ENCODE peak calls at places on chromosomes 4 and X, in seven cellular contexts. J is IMR-90, A is Panc1, Q is lower lobe of right lung, L is GM23338, K is left lung, N is mesendoderm. F is an unnamed sample. For H3K36me3 and H3K27me3, the result is how much of the 10 kb centered on the place peaks cover.

GRCh38 chr4:152417648-152418047 is 118.2 kb downstream of the FBXW7 start:
- DNase-seq in J (no peak), Q (no peak), N (peak), L (peak), K (no peak), A (no peak), F (no peak)

GRCh38 chrX:152913354-152913753 is 15.5 kb downstream of the ZNF185 start:
- DNase-seq in K (no peak), L (no peak), J (no peak), N (no peak), A (no peak), Q (no peak), F (no peak)

GRCh38 chr4:116118216-116118615 is 967.2 kb downstream of the TRAM1L1 start:
- DNase-seq in Q (no peak), K (no peak), J (no peak), N (no peak), L (no peak), A (no peak), F (no peak)

GRCh38 chrX:10163031-10163430 is 6.3 kb downstream of the CLCN4 start:
- DNase-seq in J (no peak), K (no peak), N (no peak), Q (no peak), L (no peak), A (no peak), F (no peak)

GRCh38 chr4:3828546-3828945 is 62.4 kb downstream of the ADRA2C start:
- DNase-seq in A (no peak), L (no peak), N (no peak), J (no peak), Q (peak), K (peak), F (no peak)

GRCh38 chr4:155208258-155209054 is at the start of gene NPY2R:
- DNase-seq in L (peak), N (peak), A (no peak), K (peak), J (no peak), Q (peak), F (peak)

GRCh38 chr4:123259676-123260428 is 136.7 kb upstream of the SPRY1 start:
- DNase-seq in A (no peak), K (no peak), Q (no peak), L (no peak), J (no peak), N (no peak), F (no peak)

GRCh38 chrX:37423864-37424569 is 74.9 kb downstream of the PRRG1 start:
- DNase-seq in J (peak), L (peak), K (no peak), N (peak), A (no peak), Q (no peak), F (no peak)

GRCh38 chr4:108972613-108973283 is 209.9 kb upstream of the ETNPPL start:
- DNase-seq in J (no peak), A (no peak), Q (no peak), K (no peak), N (no peak), L (no peak), F (no peak)

GRCh38 chrX:94524867-94525266 is 850.9 kb downstream of the FAM133A start:
- DNase-seq in L (peak), J (no peak), Q (no peak), N (peak), K (no peak), A (no peak), F (no peak)

GRCh38 chrX:19613645-19614323 is 98.5 kb upstream of the MAP3K15 start:
- DNase-seq in L (no peak), Q (peak), N (no peak), A (no peak), J (no peak), K (peak), F (no peak)

GRCh38 chr4:10866691-10867090 is 182.1 kb upstream of the CLNK start:
- DNase-seq in L (no peak), Q (no peak), J (no peak), A (no peak), N (no peak), K (no peak), F (no peak)

GRCh38 chr4:183960021-183960420 is 54.9 kb downstream of the STOX2 start:
- DNase-seq in K (no peak), A (no peak), Q (no peak), J (peak), L (peak), N (peak), F (peak)

GRCh38 chr4:87031946-87032345 is 97.1 kb downstream of the AFF1 start:
- DNase-seq in A (no peak), L (no peak), K (no peak), Q (no peak), J (no peak), N (no peak), F (no peak)

GRCh38 chr4:87034527-87034926 is 99.7 kb downstream of the AFF1 start:
- DNase-seq in K (no peak), Q (no peak), N (no peak), L (no peak), A (no peak), J (no peak), F (no peak)

GRCh38 chr4:87030606-87031441 is 96.0 kb downstream of the AFF1 start:
- DNase-seq in Q (no peak), A (no peak), N (peak), L (peak), J (peak), K (no peak), F (no peak)

GRCh38 chr4:87033902-87034301 is 99.1 kb downstream of the AFF1 start:
- DNase-seq in L (peak), N (peak), K (no peak), A (no peak), Q (no peak), J (no peak), F (peak)

DNA sequence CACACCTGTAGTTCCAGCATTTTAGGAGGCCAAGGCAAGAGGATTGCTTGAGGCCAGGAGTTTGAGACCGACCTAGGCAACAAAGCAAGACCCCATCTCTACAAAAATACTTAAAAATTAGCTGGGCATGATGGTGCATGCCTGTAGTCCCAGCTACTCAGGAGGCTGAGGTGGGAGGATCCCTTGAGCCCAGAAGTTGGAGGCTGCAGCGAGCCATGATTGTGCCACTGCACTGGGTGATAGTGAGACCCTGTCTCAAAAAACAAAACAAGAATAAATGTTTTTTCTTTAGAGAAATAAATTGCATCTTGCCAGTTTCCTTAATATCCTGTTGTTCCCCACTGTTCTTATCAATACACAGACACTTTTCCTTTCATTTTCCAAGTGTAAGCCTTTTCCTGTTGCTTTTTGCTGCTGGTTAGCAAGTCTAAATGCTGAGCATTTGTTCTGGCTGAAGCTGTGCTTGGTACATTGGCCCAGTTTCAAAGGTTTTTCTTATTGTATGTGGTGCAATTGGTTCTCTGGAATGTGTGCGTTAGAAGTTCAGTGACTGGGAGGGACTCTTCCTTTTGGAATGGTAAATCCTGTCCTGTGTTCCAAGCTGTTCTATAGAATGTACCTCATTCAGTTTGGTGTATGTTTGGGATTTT is 98.2 kb downstream of the AFF1 start:
- DNase-seq in N (no peak), L (no peak), J (peak), Q (no peak), K (no peak), A (no peak), F (no peak)
- H3K4me3 ChIP-seq in N (no peak), L (no peak), J (no peak), Q (no peak), K (no peak), A (no peak), F (no peak)

DNA sequence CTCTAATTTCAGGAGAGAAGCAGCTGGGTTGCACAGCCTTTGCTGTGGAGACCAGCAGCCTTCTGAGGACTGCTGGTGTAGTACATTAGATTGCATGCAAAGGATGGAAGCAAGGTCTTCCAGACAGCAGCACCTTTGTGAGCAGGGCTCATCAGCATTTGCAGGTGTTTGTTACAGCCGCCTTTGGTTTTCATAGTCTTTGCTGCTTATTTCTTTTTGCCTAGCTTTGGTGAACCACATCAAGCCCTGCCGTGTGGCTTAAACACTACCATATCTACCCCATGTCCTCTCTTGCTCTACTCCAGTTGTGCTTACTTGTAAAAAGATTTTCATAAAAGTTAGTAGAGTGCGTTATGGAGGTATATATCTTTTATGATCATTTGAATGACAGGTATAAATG is 57.5 kb downstream of the MTM1 start:
- DNase-seq in A (no peak), Q (no peak), N (no peak), J (no peak), L (no peak), K (no peak), F (no peak)
- H3K36me3 ChIP-seq in A (under half), Q (under half), N (under half), J (under half), L (under half), K (under half), F (under half)

DNA sequence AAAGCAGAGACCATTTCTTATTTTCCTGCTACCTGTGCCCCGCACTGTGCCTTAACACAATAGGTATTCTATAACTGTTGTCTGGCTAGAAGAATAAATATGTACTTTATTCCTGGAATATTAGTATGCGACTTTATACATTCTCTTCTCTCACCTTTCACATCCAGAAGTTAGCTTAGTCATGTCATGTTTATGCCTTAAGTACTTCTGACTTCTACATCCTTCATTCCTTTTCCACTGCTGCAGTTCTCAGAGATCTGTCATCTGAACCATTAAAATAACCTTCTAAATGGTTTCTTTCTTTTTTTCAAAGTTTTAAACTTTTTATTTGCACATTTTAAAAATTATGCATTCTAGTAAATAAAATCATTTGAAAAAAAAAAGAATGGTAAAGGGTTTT is 34.4 kb downstream of the KIF4A start:
- DNase-seq in Q (no peak), J (peak), L (no peak), N (no peak), K (no peak), A (no peak), F (no peak)
- H3K27me3 ChIP-seq in Q (under half), J (under half), L (under half), N (under half), K (under half), A (under half), F (under half)

DNA sequence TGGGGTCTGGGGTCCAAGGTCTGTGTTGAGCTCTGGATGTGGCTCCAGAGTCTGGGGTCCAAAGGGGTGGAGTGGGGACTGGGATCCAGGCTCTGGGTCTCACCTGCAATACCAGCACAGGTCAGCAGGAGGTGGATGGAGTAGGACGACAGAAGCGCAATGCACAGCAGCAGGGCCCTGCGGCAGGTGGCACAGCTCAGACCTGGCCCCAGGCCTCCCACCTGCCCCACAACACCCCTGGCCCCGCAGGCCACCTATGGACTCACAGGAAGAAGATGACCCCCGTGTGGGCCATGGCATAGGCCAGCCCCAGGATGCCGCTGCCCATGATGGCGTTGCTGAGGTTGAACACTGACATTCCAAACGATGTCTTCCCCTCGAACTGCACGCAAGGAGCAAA is 3.4 kb downstream of the SLC38A5 start:
- DNase-seq in J (no peak), K (no peak), A (no peak), L (peak), N (peak), Q (no peak), F (peak)
- H3K4me3 ChIP-seq in J (no peak), K (peak), A (no peak), L (peak), N (no peak), Q (peak), F (no peak)

GRCh38 chr4:5956285-5957021 is 61.8 kb downstream of the C4orf50 start:
- DNase-seq in A (no peak), N (peak), Q (no peak), K (no peak), J (no peak), L (peak), F (peak)
- H3K36me3 ChIP-seq in A (under half), N (under half), Q (under half), K (under half), J (under half), L (under half), F (under half)

DNA sequence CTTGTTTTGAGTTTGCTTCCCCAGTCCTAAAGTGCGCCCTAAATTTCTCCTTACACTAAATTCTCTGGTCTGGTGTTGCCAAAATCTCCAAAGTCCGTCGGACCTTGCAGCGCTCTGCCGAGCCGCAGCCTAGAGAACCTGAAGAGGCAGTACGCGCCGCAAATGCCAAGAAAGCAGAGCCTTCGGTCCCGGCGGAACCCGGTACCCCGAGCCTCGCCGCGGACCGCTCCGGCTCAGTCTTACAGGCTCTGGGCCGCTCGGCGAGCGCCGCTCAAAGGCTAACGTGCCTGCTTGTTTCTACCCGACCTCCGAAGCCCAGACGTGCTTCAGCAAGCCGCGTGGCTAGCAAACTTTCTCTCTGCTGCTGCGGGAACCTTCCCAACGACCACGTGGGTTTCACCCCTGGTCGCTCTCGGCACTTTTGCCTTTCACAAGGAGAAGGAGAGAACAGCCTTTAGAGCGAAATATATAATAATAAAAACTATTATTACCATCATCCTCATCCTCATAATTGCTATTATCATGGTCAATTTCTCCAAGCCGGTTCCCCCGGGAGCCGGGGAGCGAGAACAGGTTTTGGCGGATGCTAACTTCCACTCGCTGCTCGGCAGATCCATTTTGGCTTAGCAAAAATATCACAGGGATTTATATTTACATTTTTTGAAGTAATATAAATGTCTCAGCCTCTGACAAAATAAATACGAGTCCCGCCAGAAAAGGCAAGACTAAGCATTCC is 2.2 kb upstream of the HTR2C start:
- DNase-seq in L (peak), N (peak), K (no peak), A (no peak), Q (no peak), J (no peak), F (peak)
- H3K27me3 ChIP-seq in L (half or more), N (under half), K (half or more), A (under half), Q (under half), J (under half), F (half or more)

GRCh38 chr4:1405636-1406415 is 416 bp downstream of the NKX1-1 start:
- DNase-seq in N (no peak), L (peak), K (peak), J (no peak), A (no peak), Q (peak), F (peak)
- H3K4me3 ChIP-seq in N (no peak), L (peak), K (no peak), J (no peak), A (no peak), Q (no peak), F (no peak)

GRCh38 chr4:87130985-87131753 is 89.2 kb downstream of the KLHL8 start:
- DNase-seq in Q (no peak), K (no peak), A (no peak), L (no peak), N (no peak), J (no peak), F (no peak)

GRCh38 chr4:87133183-87133582 is 87.2 kb downstream of the KLHL8 start:
- DNase-seq in J (no peak), L (no peak), K (no peak), A (no peak), Q (no peak), N (no peak), F (no peak)

GRCh38 chr4:87130482-87130881 is 89.9 kb downstream of the KLHL8 start:
- DNase-seq in A (no peak), Q (no peak), L (no peak), J (no peak), K (no peak), N (no peak), F (no peak)

GRCh38 chr4:87134122-87134521 is 86.3 kb downstream of the KLHL8 start:
- DNase-seq in J (no peak), L (no peak), A (no peak), K (no peak), N (no peak), Q (no peak), F (no peak)

DNA sequence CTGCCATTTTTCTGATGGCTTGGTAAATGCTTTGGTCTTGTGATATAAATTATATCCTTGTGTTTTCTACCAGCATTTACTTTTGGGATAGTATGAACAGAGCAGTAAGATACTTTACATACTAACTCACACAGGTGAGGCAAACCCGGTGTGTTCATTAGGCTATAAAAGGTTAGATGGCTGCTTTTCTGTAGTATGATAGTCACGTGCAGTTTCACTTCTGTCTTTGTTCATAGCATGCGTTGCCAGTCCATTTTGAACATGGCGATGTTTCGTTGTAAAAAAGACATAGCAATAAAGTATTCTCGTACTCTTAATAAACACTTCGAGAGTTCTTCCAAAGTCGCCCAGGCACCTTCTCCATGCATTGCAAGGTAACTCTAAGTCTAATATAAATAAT is 88.4 kb downstream of the KLHL8 start:
- DNase-seq in L (no peak), J (no peak), A (no peak), N (no peak), Q (no peak), K (no peak), F (no peak)
- H3K36me3 ChIP-seq in L (under half), J (under half), A (under half), N (under half), Q (half or more), K (under half), F (under half)

GRCh38 chrX:115487608-115488007 is 73.4 kb upstream of the PLS3 start:
- DNase-seq in K (no peak), A (no peak), N (no peak), Q (no peak), J (no peak), L (no peak), F (no peak)

GRCh38 chrX:115493015-115493414 is 68.0 kb upstream of the PLS3 start:
- DNase-seq in Q (no peak), A (no peak), L (no peak), J (no peak), K (no peak), N (no peak), F (no peak)

GRCh38 chrX:115494133-115494532 is 66.8 kb upstream of the PLS3 start:
- DNase-seq in K (no peak), A (no peak), L (no peak), J (peak), N (no peak), Q (no peak), F (no peak)

GRCh38 chrX:115490814-115491213 is 70.2 kb upstream of the PLS3 start:
- DNase-seq in J (no peak), K (no peak), N (no peak), A (no peak), L (no peak), Q (no peak), F (no peak)

GRCh38 chrX:115491766-115492165 is 69.2 kb upstream of the PLS3 start:
- DNase-seq in J (peak), Q (no peak), N (no peak), K (no peak), A (no peak), L (no peak), F (no peak)
- H3K27me3 ChIP-seq in J (under half), Q (under half), N (under half), K (under half), A (under half), L (under half), F (under half)

GRCh38 chr4:185219551-185220344 is 10.3 kb downstream of the SNX25 start:
- DNase-seq in Q (no peak), K (no peak), L (no peak), A (no peak), J (peak), N (no peak), F (no peak)
- H3K4me3 ChIP-seq in Q (no peak), K (no peak), L (no peak), A (no peak), J (no peak), N (no peak), F (no peak)

F was measured in H7.